ENCODE peak calls at places on chromosomes 11 and 22, in five cellular contexts. T, H, B, R and V are unnamed samples.

GRCh38 chr11:115929618-115930129 is 425.5 kb upstream of the CADM1 start:
- DNase-seq in H (no peak), R (peak), B (no peak), T (no peak), V (no peak)

GRCh38 chr11:11073996-11074395 is 216.1 kb upstream of the ZBED5 start:
- DNase-seq in R (no peak), H (no peak), B (no peak), T (no peak), V (no peak)

GRCh38 chr22:25068701-25069100 is 116.2 kb downstream of the KIAA1671 start:
- DNase-seq in R (no peak), B (no peak), H (no peak), T (no peak), V (no peak)

GRCh38 chr11:65130631-65131416 is 3.5 kb downstream of the SYVN1 start:
- DNase-seq in T (no peak), H (no peak), B (no peak), R (no peak), V (no peak)

GRCh38 chr11:46293616-46294015 is 16.2 kb downstream of the CREB3L1 start:
- DNase-seq in H (no peak), B (no peak), T (no peak), R (peak), V (no peak)

GRCh38 chr11:100719809-100720221 is 32.7 kb downstream of the ARHGAP42 start:
- DNase-seq in H (no peak), R (peak), T (peak), B (peak), V (peak)

GRCh38 chr22:46578251-46578823 is 40.9 kb upstream of the CELSR1 start:
- DNase-seq in B (no peak), T (no peak), H (no peak), R (no peak), V (no peak)

GRCh38 chr11:12756867-12757266 is 82.6 kb downstream of the TEAD1 start:
- DNase-seq in B (no peak), R (no peak), T (no peak), H (no peak), V (no peak)

GRCh38 chr22:46583571-46583970 is 36.6 kb upstream of the GRAMD4 start:
- DNase-seq in T (no peak), B (no peak), H (no peak), R (no peak), V (no peak)

GRCh38 chr11:92131289-92131890 is 93.2 kb upstream of the FAT3 start:
- DNase-seq in B (no peak), T (no peak), R (peak), H (no peak), V (no peak)